ENCODE peak calls at places on chromosomes 11 and 22, in nine cellular contexts. One of them, this sample, is unnamed.

GRCh38 chr22:44256085-44256484 is 56.7 kb downstream of the SHISAL1 start:
- DNase-seq in omental fat pad: no peak
- DNase-seq in kidney: no peak
- DNase-seq in HFFc6: no peak
- DNase-seq in stimulated activated CD4-positive, alpha-beta T cell treated with anti-CD3 and anti-CD28 coated beads, Interleukin-1b, Interleukin-23, amount 100 ng/mL, for 1 hour: no peak
- DNase-seq in naive thymus-derived CD4-positive, alpha-beta T cell: no peak
- DNase-seq in activated T-cell treated with anti-CD3 and anti-CD28 coated beads, Interleukin-2, amount 50 U/mL, for 72 hours: no peak
- DNase-seq in NCI-H1092: no peak
- DNase-seq in NCI-H187 treated with DMSO at 0.1 percent for 48 hours: no peak
- DNase-seq in this sample: no peak

GRCh38 chr11:121489823-121490222 is 37.1 kb upstream of the SORL1-AS1 start:
- DNase-seq in omental fat pad: no peak
- DNase-seq in kidney: no peak
- DNase-seq in HFFc6: no peak
- DNase-seq in stimulated activated CD4-positive, alpha-beta T cell treated with anti-CD3 and anti-CD28 coated beads, Interleukin-1b, Interleukin-23, amount 100 ng/mL, for 1 hour: no peak
- DNase-seq in naive thymus-derived CD4-positive, alpha-beta T cell: no peak
- DNase-seq in activated T-cell treated with anti-CD3 and anti-CD28 coated beads, Interleukin-2, amount 50 U/mL, for 72 hours: no peak
- DNase-seq in NCI-H1092: no peak
- DNase-seq in NCI-H187 treated with DMSO at 0.1 percent for 48 hours: no peak
- DNase-seq in this sample: no peak

GRCh38 chr11:103927535-103927934 is 108.9 kb upstream of the DDI1 start:
- DNase-seq in omental fat pad: no peak
- DNase-seq in kidney: no peak
- DNase-seq in HFFc6: peak
- DNase-seq in stimulated activated CD4-positive, alpha-beta T cell treated with anti-CD3 and anti-CD28 coated beads, Interleukin-1b, Interleukin-23, amount 100 ng/mL, for 1 hour: no peak
- DNase-seq in naive thymus-derived CD4-positive, alpha-beta T cell: no peak
- DNase-seq in activated T-cell treated with anti-CD3 and anti-CD28 coated beads, Interleukin-2, amount 50 U/mL, for 72 hours: no peak
- DNase-seq in NCI-H1092: no peak
- DNase-seq in NCI-H187 treated with DMSO at 0.1 percent for 48 hours: no peak
- DNase-seq in this sample: no peak

GRCh38 chr22:35343664-35344550 is 37.0 kb upstream of the HMOX1 start:
- DNase-seq in omental fat pad: no peak
- DNase-seq in kidney: peak
- DNase-seq in HFFc6: no peak
- DNase-seq in stimulated activated CD4-positive, alpha-beta T cell treated with anti-CD3 and anti-CD28 coated beads, Interleukin-1b, Interleukin-23, amount 100 ng/mL, for 1 hour: no peak
- DNase-seq in naive thymus-derived CD4-positive, alpha-beta T cell: no peak
- DNase-seq in activated T-cell treated with anti-CD3 and anti-CD28 coated beads, Interleukin-2, amount 50 U/mL, for 72 hours: no peak
- DNase-seq in NCI-H1092: no peak
- DNase-seq in NCI-H187 treated with DMSO at 0.1 percent for 48 hours: no peak
- DNase-seq in this sample: no peak

GRCh38 chr11:67406969-67407699 is 3.3 kb downstream of the TBC1D10C start:
- DNase-seq in omental fat pad: no peak
- DNase-seq in kidney: no peak
- DNase-seq in HFFc6: no peak
- DNase-seq in stimulated activated CD4-positive, alpha-beta T cell treated with anti-CD3 and anti-CD28 coated beads, Interleukin-1b, Interleukin-23, amount 100 ng/mL, for 1 hour: no peak
- DNase-seq in naive thymus-derived CD4-positive, alpha-beta T cell: peak
- DNase-seq in activated T-cell treated with anti-CD3 and anti-CD28 coated beads, Interleukin-2, amount 50 U/mL, for 72 hours: no peak
- DNase-seq in NCI-H1092: no peak
- DNase-seq in NCI-H187 treated with DMSO at 0.1 percent for 48 hours: no peak
- DNase-seq in this sample: no peak

GRCh38 chr22:40720538-40721256 is 41.4 kb downstream of the MCHR1 start:
- DNase-seq in omental fat pad: no peak
- DNase-seq in kidney: no peak
- DNase-seq in HFFc6: no peak
- DNase-seq in stimulated activated CD4-positive, alpha-beta T cell treated with anti-CD3 and anti-CD28 coated beads, Interleukin-1b, Interleukin-23, amount 100 ng/mL, for 1 hour: no peak
- DNase-seq in naive thymus-derived CD4-positive, alpha-beta T cell: no peak
- DNase-seq in activated T-cell treated with anti-CD3 and anti-CD28 coated beads, Interleukin-2, amount 50 U/mL, for 72 hours: no peak
- DNase-seq in NCI-H1092: no peak
- DNase-seq in NCI-H187 treated with DMSO at 0.1 percent for 48 hours: no peak
- DNase-seq in this sample: no peak

GRCh38 chr11:76233196-76233921 is 27.1 kb upstream of the WNT11 start:
- DNase-seq in omental fat pad: no peak
- DNase-seq in kidney: peak
- DNase-seq in HFFc6: no peak
- DNase-seq in stimulated activated CD4-positive, alpha-beta T cell treated with anti-CD3 and anti-CD28 coated beads, Interleukin-1b, Interleukin-23, amount 100 ng/mL, for 1 hour: no peak
- DNase-seq in naive thymus-derived CD4-positive, alpha-beta T cell: no peak
- DNase-seq in activated T-cell treated with anti-CD3 and anti-CD28 coated beads, Interleukin-2, amount 50 U/mL, for 72 hours: no peak
- DNase-seq in NCI-H1092: no peak
- DNase-seq in NCI-H187 treated with DMSO at 0.1 percent for 48 hours: no peak
- DNase-seq in this sample: no peak

GRCh38 chr22:28822930-28823481 is 22.6 kb upstream of the XBP1 start:
- DNase-seq in omental fat pad: no peak
- DNase-seq in kidney: peak
- DNase-seq in HFFc6: no peak
- DNase-seq in stimulated activated CD4-positive, alpha-beta T cell treated with anti-CD3 and anti-CD28 coated beads, Interleukin-1b, Interleukin-23, amount 100 ng/mL, for 1 hour: no peak
- DNase-seq in naive thymus-derived CD4-positive, alpha-beta T cell: peak
- DNase-seq in activated T-cell treated with anti-CD3 and anti-CD28 coated beads, Interleukin-2, amount 50 U/mL, for 72 hours: no peak
- DNase-seq in NCI-H1092: peak
- DNase-seq in NCI-H187 treated with DMSO at 0.1 percent for 48 hours: peak
- DNase-seq in this sample: peak

GRCh38 chr11:126163074-126163700 is 48.3 kb downstream of the RPUSD4 start:
- DNase-seq in omental fat pad: peak
- DNase-seq in kidney: no peak
- DNase-seq in HFFc6: peak
- DNase-seq in stimulated activated CD4-positive, alpha-beta T cell treated with anti-CD3 and anti-CD28 coated beads, Interleukin-1b, Interleukin-23, amount 100 ng/mL, for 1 hour: no peak
- DNase-seq in naive thymus-derived CD4-positive, alpha-beta T cell: no peak
- DNase-seq in activated T-cell treated with anti-CD3 and anti-CD28 coated beads, Interleukin-2, amount 50 U/mL, for 72 hours: no peak
- DNase-seq in NCI-H1092: no peak
- DNase-seq in NCI-H187 treated with DMSO at 0.1 percent for 48 hours: no peak
- DNase-seq in this sample: no peak

GRCh38 chr22:35348026-35348590 is 32.8 kb upstream of the HMOX1 start:
- DNase-seq in omental fat pad: no peak
- DNase-seq in kidney: peak
- DNase-seq in HFFc6: no peak
- DNase-seq in stimulated activated CD4-positive, alpha-beta T cell treated with anti-CD3 and anti-CD28 coated beads, Interleukin-1b, Interleukin-23, amount 100 ng/mL, for 1 hour: no peak
- DNase-seq in naive thymus-derived CD4-positive, alpha-beta T cell: no peak
- DNase-seq in activated T-cell treated with anti-CD3 and anti-CD28 coated beads, Interleukin-2, amount 50 U/mL, for 72 hours: no peak
- DNase-seq in NCI-H1092: no peak
- DNase-seq in NCI-H187 treated with DMSO at 0.1 percent for 48 hours: no peak
- DNase-seq in this sample: no peak

GRCh38 chr22:42933783-42934144 is 76.7 kb upstream of the ARFGAP3 start:
- DNase-seq in omental fat pad: no peak
- DNase-seq in kidney: no peak
- DNase-seq in HFFc6: peak
- DNase-seq in stimulated activated CD4-positive, alpha-beta T cell treated with anti-CD3 and anti-CD28 coated beads, Interleukin-1b, Interleukin-23, amount 100 ng/mL, for 1 hour: no peak
- DNase-seq in naive thymus-derived CD4-positive, alpha-beta T cell: no peak
- DNase-seq in activated T-cell treated with anti-CD3 and anti-CD28 coated beads, Interleukin-2, amount 50 U/mL, for 72 hours: no peak
- DNase-seq in NCI-H1092: no peak
- DNase-seq in NCI-H187 treated with DMSO at 0.1 percent for 48 hours: no peak
- DNase-seq in this sample: no peak

GRCh38 chr11:126405374-126405773 is 49.9 kb downstream of the ST3GAL4 start:
- DNase-seq in omental fat pad: no peak
- DNase-seq in kidney: no peak
- DNase-seq in HFFc6: no peak
- DNase-seq in stimulated activated CD4-positive, alpha-beta T cell treated with anti-CD3 and anti-CD28 coated beads, Interleukin-1b, Interleukin-23, amount 100 ng/mL, for 1 hour: no peak
- DNase-seq in naive thymus-derived CD4-positive, alpha-beta T cell: no peak
- DNase-seq in activated T-cell treated with anti-CD3 and anti-CD28 coated beads, Interleukin-2, amount 50 U/mL, for 72 hours: no peak
- DNase-seq in NCI-H1092: no peak
- DNase-seq in NCI-H187 treated with DMSO at 0.1 percent for 48 hours: no peak
- DNase-seq in this sample: peak

GRCh38 chr11:117827521-117828511 is 3.3 kb upstream of the FXYD2 start:
- DNase-seq in omental fat pad: peak
- DNase-seq in kidney: peak
- DNase-seq in HFFc6: no peak
- DNase-seq in stimulated activated CD4-positive, alpha-beta T cell treated with anti-CD3 and anti-CD28 coated beads, Interleukin-1b, Interleukin-23, amount 100 ng/mL, for 1 hour: no peak
- DNase-seq in naive thymus-derived CD4-positive, alpha-beta T cell: peak
- DNase-seq in activated T-cell treated with anti-CD3 and anti-CD28 coated beads, Interleukin-2, amount 50 U/mL, for 72 hours: no peak
- DNase-seq in NCI-H1092: no peak
- DNase-seq in NCI-H187 treated with DMSO at 0.1 percent for 48 hours: no peak
- DNase-seq in this sample: peak

GRCh38 chr11:122696662-122697061 is 41.1 kb downstream of the UBASH3B start:
- DNase-seq in omental fat pad: no peak
- DNase-seq in kidney: no peak
- DNase-seq in HFFc6: no peak
- DNase-seq in stimulated activated CD4-positive, alpha-beta T cell treated with anti-CD3 and anti-CD28 coated beads, Interleukin-1b, Interleukin-23, amount 100 ng/mL, for 1 hour: peak
- DNase-seq in naive thymus-derived CD4-positive, alpha-beta T cell: peak
- DNase-seq in activated T-cell treated with anti-CD3 and anti-CD28 coated beads, Interleukin-2, amount 50 U/mL, for 72 hours: peak
- DNase-seq in NCI-H1092: no peak
- DNase-seq in NCI-H187 treated with DMSO at 0.1 percent for 48 hours: no peak
- DNase-seq in this sample: no peak

GRCh38 chr11:79241205-79241604 is 199.6 kb downstream of the TENM4 start:
- DNase-seq in omental fat pad: no peak
- DNase-seq in kidney: no peak
- DNase-seq in HFFc6: no peak
- DNase-seq in stimulated activated CD4-positive, alpha-beta T cell treated with anti-CD3 and anti-CD28 coated beads, Interleukin-1b, Interleukin-23, amount 100 ng/mL, for 1 hour: no peak
- DNase-seq in naive thymus-derived CD4-positive, alpha-beta T cell: no peak
- DNase-seq in activated T-cell treated with anti-CD3 and anti-CD28 coated beads, Interleukin-2, amount 50 U/mL, for 72 hours: no peak
- DNase-seq in NCI-H1092: no peak
- DNase-seq in NCI-H187 treated with DMSO at 0.1 percent for 48 hours: no peak
- DNase-seq in this sample: no peak

GRCh38 chr11:11569936-11570491 is 51.8 kb downstream of the GALNT18 start:
- DNase-seq in omental fat pad: no peak
- DNase-seq in kidney: peak
- DNase-seq in HFFc6: no peak
- DNase-seq in stimulated activated CD4-positive, alpha-beta T cell treated with anti-CD3 and anti-CD28 coated beads, Interleukin-1b, Interleukin-23, amount 100 ng/mL, for 1 hour: no peak
- DNase-seq in naive thymus-derived CD4-positive, alpha-beta T cell: no peak
- DNase-seq in activated T-cell treated with anti-CD3 and anti-CD28 coated beads, Interleukin-2, amount 50 U/mL, for 72 hours: no peak
- DNase-seq in NCI-H1092: no peak
- DNase-seq in NCI-H187 treated with DMSO at 0.1 percent for 48 hours: no peak
- DNase-seq in this sample: peak

GRCh38 chr11:66142370-66143263 is 72.5 kb downstream of the PACS1 start:
- DNase-seq in omental fat pad: no peak
- DNase-seq in kidney: no peak
- DNase-seq in HFFc6: peak
- DNase-seq in stimulated activated CD4-positive, alpha-beta T cell treated with anti-CD3 and anti-CD28 coated beads, Interleukin-1b, Interleukin-23, amount 100 ng/mL, for 1 hour: no peak
- DNase-seq in naive thymus-derived CD4-positive, alpha-beta T cell: no peak
- DNase-seq in activated T-cell treated with anti-CD3 and anti-CD28 coated beads, Interleukin-2, amount 50 U/mL, for 72 hours: no peak
- DNase-seq in NCI-H1092: no peak
- DNase-seq in NCI-H187 treated with DMSO at 0.1 percent for 48 hours: no peak
- DNase-seq in this sample: no peak

GRCh38 chr11:76291576-76292526 is 85.5 kb upstream of the WNT11 start:
- DNase-seq in omental fat pad: no peak
- DNase-seq in kidney: no peak
- DNase-seq in HFFc6: no peak
- DNase-seq in stimulated activated CD4-positive, alpha-beta T cell treated with anti-CD3 and anti-CD28 coated beads, Interleukin-1b, Interleukin-23, amount 100 ng/mL, for 1 hour: no peak
- DNase-seq in naive thymus-derived CD4-positive, alpha-beta T cell: no peak
- DNase-seq in activated T-cell treated with anti-CD3 and anti-CD28 coated beads, Interleukin-2, amount 50 U/mL, for 72 hours: no peak
- DNase-seq in NCI-H1092: peak
- DNase-seq in NCI-H187 treated with DMSO at 0.1 percent for 48 hours: no peak
- DNase-seq in this sample: no peak

GRCh38 chr11:59706518-59707285 is 6.9 kb downstream of the OR10V1 start:
- DNase-seq in omental fat pad: no peak
- DNase-seq in kidney: no peak
- DNase-seq in HFFc6: peak
- DNase-seq in stimulated activated CD4-positive, alpha-beta T cell treated with anti-CD3 and anti-CD28 coated beads, Interleukin-1b, Interleukin-23, amount 100 ng/mL, for 1 hour: no peak
- DNase-seq in naive thymus-derived CD4-positive, alpha-beta T cell: no peak
- DNase-seq in activated T-cell treated with anti-CD3 and anti-CD28 coated beads, Interleukin-2, amount 50 U/mL, for 72 hours: no peak
- DNase-seq in NCI-H1092: no peak
- DNase-seq in NCI-H187 treated with DMSO at 0.1 percent for 48 hours: no peak
- DNase-seq in this sample: peak

GRCh38 chr11:110329441-110329840 is 33.0 kb upstream of the RDX start:
- DNase-seq in omental fat pad: no peak
- DNase-seq in kidney: no peak
- DNase-seq in HFFc6: no peak
- DNase-seq in stimulated activated CD4-positive, alpha-beta T cell treated with anti-CD3 and anti-CD28 coated beads, Interleukin-1b, Interleukin-23, amount 100 ng/mL, for 1 hour: no peak
- DNase-seq in naive thymus-derived CD4-positive, alpha-beta T cell: no peak
- DNase-seq in activated T-cell treated with anti-CD3 and anti-CD28 coated beads, Interleukin-2, amount 50 U/mL, for 72 hours: no peak
- DNase-seq in NCI-H1092: no peak
- DNase-seq in NCI-H187 treated with DMSO at 0.1 percent for 48 hours: no peak
- DNase-seq in this sample: no peak

GRCh38 chr11:113444469-113445122 is 30.6 kb downstream of the DRD2 start:
- DNase-seq in omental fat pad: no peak
- DNase-seq in kidney: no peak
- DNase-seq in HFFc6: no peak
- DNase-seq in stimulated activated CD4-positive, alpha-beta T cell treated with anti-CD3 and anti-CD28 coated beads, Interleukin-1b, Interleukin-23, amount 100 ng/mL, for 1 hour: no peak
- DNase-seq in naive thymus-derived CD4-positive, alpha-beta T cell: no peak
- DNase-seq in activated T-cell treated with anti-CD3 and anti-CD28 coated beads, Interleukin-2, amount 50 U/mL, for 72 hours: no peak
- DNase-seq in NCI-H1092: no peak
- DNase-seq in NCI-H187 treated with DMSO at 0.1 percent for 48 hours: no peak
- DNase-seq in this sample: no peak

GRCh38 chr11:56296877-56297276 is 4.8 kb upstream of the OR8H1 start:
- DNase-seq in omental fat pad: no peak
- DNase-seq in kidney: no peak
- DNase-seq in HFFc6: no peak
- DNase-seq in stimulated activated CD4-positive, alpha-beta T cell treated with anti-CD3 and anti-CD28 coated beads, Interleukin-1b, Interleukin-23, amount 100 ng/mL, for 1 hour: no peak
- DNase-seq in naive thymus-derived CD4-positive, alpha-beta T cell: no peak
- DNase-seq in activated T-cell treated with anti-CD3 and anti-CD28 coated beads, Interleukin-2, amount 50 U/mL, for 72 hours: no peak
- DNase-seq in NCI-H1092: no peak
- DNase-seq in NCI-H187 treated with DMSO at 0.1 percent for 48 hours: no peak
- DNase-seq in this sample: no peak

GRCh38 chr11:5941951-5942350 is at the start of gene OR56A3:
- DNase-seq in omental fat pad: no peak
- DNase-seq in kidney: no peak
- DNase-seq in HFFc6: no peak
- DNase-seq in stimulated activated CD4-positive, alpha-beta T cell treated with anti-CD3 and anti-CD28 coated beads, Interleukin-1b, Interleukin-23, amount 100 ng/mL, for 1 hour: no peak
- DNase-seq in naive thymus-derived CD4-positive, alpha-beta T cell: no peak
- DNase-seq in activated T-cell treated with anti-CD3 and anti-CD28 coated beads, Interleukin-2, amount 50 U/mL, for 72 hours: no peak
- DNase-seq in NCI-H1092: no peak
- DNase-seq in NCI-H187 treated with DMSO at 0.1 percent for 48 hours: no peak
- DNase-seq in this sample: no peak

GRCh38 chr22:39469681-39470461 is 13.1 kb downstream of the MGAT3 start:
- DNase-seq in omental fat pad: no peak
- DNase-seq in kidney: no peak
- DNase-seq in HFFc6: no peak
- DNase-seq in stimulated activated CD4-positive, alpha-beta T cell treated with anti-CD3 and anti-CD28 coated beads, Interleukin-1b, Interleukin-23, amount 100 ng/mL, for 1 hour: no peak
- DNase-seq in naive thymus-derived CD4-positive, alpha-beta T cell: no peak
- DNase-seq in activated T-cell treated with anti-CD3 and anti-CD28 coated beads, Interleukin-2, amount 50 U/mL, for 72 hours: no peak
- DNase-seq in NCI-H1092: no peak
- DNase-seq in NCI-H187 treated with DMSO at 0.1 percent for 48 hours: no peak
- DNase-seq in this sample: no peak

GRCh38 chr11:75781831-75782230 is 13.3 kb downstream of the DGAT2 start:
- DNase-seq in omental fat pad: no peak
- DNase-seq in kidney: peak
- DNase-seq in HFFc6: no peak
- DNase-seq in stimulated activated CD4-positive, alpha-beta T cell treated with anti-CD3 and anti-CD28 coated beads, Interleukin-1b, Interleukin-23, amount 100 ng/mL, for 1 hour: no peak
- DNase-seq in naive thymus-derived CD4-positive, alpha-beta T cell: no peak
- DNase-seq in activated T-cell treated with anti-CD3 and anti-CD28 coated beads, Interleukin-2, amount 50 U/mL, for 72 hours: no peak
- DNase-seq in NCI-H1092: no peak
- DNase-seq in NCI-H187 treated with DMSO at 0.1 percent for 48 hours: no peak
- DNase-seq in this sample: no peak

GRCh38 chr11:102850973-102851745 is 7.8 kb upstream of the MMP3 start:
- DNase-seq in omental fat pad: no peak
- DNase-seq in kidney: no peak
- DNase-seq in HFFc6: peak
- DNase-seq in stimulated activated CD4-positive, alpha-beta T cell treated with anti-CD3 and anti-CD28 coated beads, Interleukin-1b, Interleukin-23, amount 100 ng/mL, for 1 hour: no peak
- DNase-seq in naive thymus-derived CD4-positive, alpha-beta T cell: no peak
- DNase-seq in activated T-cell treated with anti-CD3 and anti-CD28 coated beads, Interleukin-2, amount 50 U/mL, for 72 hours: no peak
- DNase-seq in NCI-H1092: no peak
- DNase-seq in NCI-H187 treated with DMSO at 0.1 percent for 48 hours: no peak
- DNase-seq in this sample: peak

GRCh38 chr11:131108780-131109179 is 192.5 kb upstream of the SNX19 start:
- DNase-seq in omental fat pad: no peak
- DNase-seq in kidney: no peak
- DNase-seq in HFFc6: peak
- DNase-seq in stimulated activated CD4-positive, alpha-beta T cell treated with anti-CD3 and anti-CD28 coated beads, Interleukin-1b, Interleukin-23, amount 100 ng/mL, for 1 hour: no peak
- DNase-seq in naive thymus-derived CD4-positive, alpha-beta T cell: no peak
- DNase-seq in activated T-cell treated with anti-CD3 and anti-CD28 coated beads, Interleukin-2, amount 50 U/mL, for 72 hours: no peak
- DNase-seq in NCI-H1092: no peak
- DNase-seq in NCI-H187 treated with DMSO at 0.1 percent for 48 hours: no peak
- DNase-seq in this sample: no peak

GRCh38 chr11:75858613-75859012 is 43.6 kb downstream of the UVRAG start:
- DNase-seq in omental fat pad: no peak
- DNase-seq in kidney: no peak
- DNase-seq in HFFc6: peak
- DNase-seq in stimulated activated CD4-positive, alpha-beta T cell treated with anti-CD3 and anti-CD28 coated beads, Interleukin-1b, Interleukin-23, amount 100 ng/mL, for 1 hour: no peak
- DNase-seq in naive thymus-derived CD4-positive, alpha-beta T cell: no peak
- DNase-seq in activated T-cell treated with anti-CD3 and anti-CD28 coated beads, Interleukin-2, amount 50 U/mL, for 72 hours: no peak
- DNase-seq in NCI-H1092: no peak
- DNase-seq in NCI-H187 treated with DMSO at 0.1 percent for 48 hours: no peak
- DNase-seq in this sample: no peak

GRCh38 chr22:25741692-25742626 is at the start of gene MYO18B:
- DNase-seq in omental fat pad: no peak
- DNase-seq in kidney: no peak
- DNase-seq in HFFc6: no peak
- DNase-seq in stimulated activated CD4-positive, alpha-beta T cell treated with anti-CD3 and anti-CD28 coated beads, Interleukin-1b, Interleukin-23, amount 100 ng/mL, for 1 hour: no peak
- DNase-seq in naive thymus-derived CD4-positive, alpha-beta T cell: no peak
- DNase-seq in activated T-cell treated with anti-CD3 and anti-CD28 coated beads, Interleukin-2, amount 50 U/mL, for 72 hours: no peak
- DNase-seq in NCI-H1092: no peak
- DNase-seq in NCI-H187 treated with DMSO at 0.1 percent for 48 hours: no peak
- DNase-seq in this sample: no peak

GRCh38 chr11:61061081-61061826 is 41.0 kb upstream of the CD5 start:
- DNase-seq in omental fat pad: no peak
- DNase-seq in kidney: no peak
- DNase-seq in HFFc6: no peak
- DNase-seq in stimulated activated CD4-positive, alpha-beta T cell treated with anti-CD3 and anti-CD28 coated beads, Interleukin-1b, Interleukin-23, amount 100 ng/mL, for 1 hour: peak
- DNase-seq in naive thymus-derived CD4-positive, alpha-beta T cell: peak
- DNase-seq in activated T-cell treated with anti-CD3 and anti-CD28 coated beads, Interleukin-2, amount 50 U/mL, for 72 hours: peak
- DNase-seq in NCI-H1092: no peak
- DNase-seq in NCI-H187 treated with DMSO at 0.1 percent for 48 hours: no peak
- DNase-seq in this sample: no peak

GRCh38 chr11:10407055-10407454 is 48.0 kb upstream of the AMPD3 start:
- DNase-seq in omental fat pad: no peak
- DNase-seq in kidney: no peak
- DNase-seq in HFFc6: peak
- DNase-seq in stimulated activated CD4-positive, alpha-beta T cell treated with anti-CD3 and anti-CD28 coated beads, Interleukin-1b, Interleukin-23, amount 100 ng/mL, for 1 hour: no peak
- DNase-seq in naive thymus-derived CD4-positive, alpha-beta T cell: no peak
- DNase-seq in activated T-cell treated with anti-CD3 and anti-CD28 coated beads, Interleukin-2, amount 50 U/mL, for 72 hours: no peak
- DNase-seq in NCI-H1092: no peak
- DNase-seq in NCI-H187 treated with DMSO at 0.1 percent for 48 hours: no peak
- DNase-seq in this sample: no peak